ENCODE peak calls at places on chromosomes 4 and X, in five cellular contexts. One of them, this sample, is unnamed.

GRCh38 chrX:82141942-82142341 is 940.0 kb downstream of the SH3BGRL start:
- DNase-seq in tibial nerve: no peak
- DNase-seq in SK-MEL-5: no peak
- DNase-seq in glomerular endothelial cell: no peak
- DNase-seq in NCI-H1436: no peak
- DNase-seq in this sample: no peak

GRCh38 chr4:53595204-53595603 is 3.9 kb upstream of the LNX1 start:
- DNase-seq in tibial nerve: no peak
- DNase-seq in SK-MEL-5: no peak
- DNase-seq in glomerular endothelial cell: no peak
- DNase-seq in NCI-H1436: no peak
- DNase-seq in this sample: no peak

GRCh38 chrX:44314259-44314734 is 29.2 kb downstream of the EFHC2 start:
- DNase-seq in tibial nerve: no peak
- DNase-seq in glomerular endothelial cell: no peak
- DNase-seq in SK-MEL-5: peak
- DNase-seq in NCI-H1436: no peak
- DNase-seq in this sample: no peak

GRCh38 chr4:108359130-108359709 is 190.5 kb upstream of the LEF1 start:
- DNase-seq in glomerular endothelial cell: no peak
- DNase-seq in SK-MEL-5: no peak
- DNase-seq in NCI-H1436: no peak
- DNase-seq in tibial nerve: no peak
- DNase-seq in this sample: no peak

GRCh38 chr4:10873809-10874208 is 189.2 kb upstream of the CLNK start:
- DNase-seq in NCI-H1436: no peak
- DNase-seq in glomerular endothelial cell: no peak
- DNase-seq in tibial nerve: no peak
- DNase-seq in SK-MEL-5: no peak
- DNase-seq in this sample: no peak

GRCh38 chr4:186078977-186079697 is 10.2 kb downstream of the TLR3 start:
- DNase-seq in glomerular endothelial cell: no peak
- DNase-seq in SK-MEL-5: no peak
- DNase-seq in NCI-H1436: no peak
- DNase-seq in tibial nerve: no peak
- DNase-seq in this sample: no peak

GRCh38 chr4:7238300-7238960 is 46.1 kb downstream of the SORCS2 start:
- DNase-seq in SK-MEL-5: peak
- DNase-seq in glomerular endothelial cell: no peak
- DNase-seq in tibial nerve: no peak
- DNase-seq in NCI-H1436: no peak
- DNase-seq in this sample: no peak

GRCh38 chrX:75623535-75623934 is 100.7 kb upstream of the ZDHHC15 start:
- DNase-seq in NCI-H1436: no peak
- DNase-seq in tibial nerve: no peak
- DNase-seq in SK-MEL-5: peak
- DNase-seq in glomerular endothelial cell: no peak
- DNase-seq in this sample: no peak

This sample was measured in SK-N-MC.